ENCODE peak calls at places on chromosomes 11 and 22, in five cellular contexts. G is IMR-90, U is H1, F is neuronal stem cell, N is mesenchymal stem cell. Z is an unnamed sample.

GRCh38 chr11:75346296-75346695 is 5.2 kb downstream of the ARRB1 start:
- DNase-seq in G (no peak), F (no peak), U (no peak), N (no peak), Z (no peak)

GRCh38 chr11:16028406-16028805 is 327.9 kb downstream of the SOX6 start:
- DNase-seq in F (no peak), N (peak; percentile 52), G (peak; percentile 45), U (no peak), Z (peak; percentile 11)

GRCh38 chr11:121426476-121427454 is 25.3 kb upstream of the SORL1 start:
- DNase-seq in U (no peak), N (no peak), G (no peak), F (no peak), Z (peak; percentile 56)

GRCh38 chr11:36122715-36123114 is 166.5 kb downstream of the COMMD9 start:
- DNase-seq in N (no peak), F (no peak), G (no peak), U (no peak), Z (no peak)

GRCh38 chr11:28058333-28058732 is 49.6 kb downstream of the KIF18A start:
- DNase-seq in U (no peak), G (peak; percentile 51), N (peak; percentile 39), F (no peak), Z (peak; percentile 15)

GRCh38 chr11:77060234-77060633 is 6.5 kb upstream of the CAPN5 start:
- DNase-seq in U (no peak), F (no peak), G (no peak), N (no peak), Z (no peak)

GRCh38 chr11:118569670-118570069 is 2.5 kb upstream of the ARCN1 start:
- DNase-seq in G (no peak), U (no peak), F (no peak), N (no peak), Z (no peak)

GRCh38 chr11:94581926-94582325 is 14.8 kb downstream of the PIWIL4 start:
- DNase-seq in U (no peak), F (no peak), G (no peak), N (no peak), Z (peak; percentile 11)

GRCh38 chr22:17597217-17597616 is 31.3 kb downstream of the ATP6V1E1 start:
- DNase-seq in F (no peak), N (peak; percentile 9), G (peak; percentile 42), U (no peak), Z (no peak)

GRCh38 chr11:82906931-82907330 is 5.4 kb downstream of the DDIAS start:
- DNase-seq in N (no peak), G (no peak), U (no peak), F (no peak), Z (no peak)

GRCh38 chr11:45158210-45158644 is 11.8 kb downstream of the PRDM11 start:
- DNase-seq in G (no peak), U (no peak), F (no peak), N (peak; percentile 49), Z (no peak)

GRCh38 chr11:122656073-122656630 is 630 bp downstream of the UBASH3B start:
- DNase-seq in G (peak; percentile 66), N (peak; percentile 76), U (no peak), F (peak; percentile 59), Z (peak; percentile 60)

GRCh38 chr22:49303061-49303735 is 524.5 kb downstream of the BRD1 start:
- DNase-seq in U (no peak), G (no peak), F (no peak), N (no peak), Z (no peak)

GRCh38 chr11:77202941-77203900 is 75.2 kb downstream of the MYO7A start:
- DNase-seq in U (no peak), G (no peak), N (no peak), F (no peak), Z (no peak)

GRCh38 chr11:26522912-26523610 is 49.0 kb downstream of the MUC15 start:
- DNase-seq in G (peak; percentile 6), U (peak; percentile 21), F (no peak), N (peak; percentile 12), Z (peak; percentile 90)

GRCh38 chr11:47571895-47572294 is 6.5 kb downstream of the PTPMT1 start:
- DNase-seq in G (peak; percentile 85), N (peak; percentile 32), U (no peak), F (no peak), Z (no peak)

GRCh38 chr11:121111053-121111724 is 10.1 kb downstream of the TECTA start:
- DNase-seq in F (no peak), N (no peak), U (no peak), G (no peak), Z (no peak)

GRCh38 chr11:125063429-125064043 is 431 bp downstream of the SLC37A2 start:
- DNase-seq in U (no peak), F (peak; percentile 14), N (no peak), G (no peak), Z (peak; percentile 67)

GRCh38 chr11:73317373-73317772 is 9.3 kb downstream of the ARHGEF17 start:
- DNase-seq in N (no peak), G (no peak), F (no peak), U (no peak), Z (no peak)

GRCh38 chr22:25054943-25055511 is 102.5 kb downstream of the KIAA1671 start:
- DNase-seq in N (peak; percentile 15), U (no peak), G (no peak), F (no peak), Z (no peak)

GRCh38 chr11:133928628-133929059 is 28.1 kb downstream of the IGSF9B start:
- DNase-seq in F (no peak), G (no peak), U (no peak), N (no peak), Z (peak; percentile 35)

GRCh38 chr22:44683237-44683636 is 18.8 kb upstream of the PRR5 start:
- DNase-seq in F (no peak), U (no peak), N (no peak), G (no peak), Z (no peak)

GRCh38 chr22:44683881-44684280 is 18.1 kb upstream of the PRR5 start:
- DNase-seq in G (no peak), U (no peak), N (no peak), F (no peak), Z (no peak)

GRCh38 chr22:44682556-44683168 is 19.3 kb upstream of the PRR5 start:
- DNase-seq in G (no peak), N (no peak), F (no peak), U (no peak), Z (no peak)

GRCh38 chr22:44685384-44686056 is 16.5 kb upstream of the PRR5 start:
- DNase-seq in G (peak; percentile 51), U (no peak), F (no peak), N (peak; percentile 73), Z (peak; percentile 76)

GRCh38 chr22:44684506-44685383 is 17.3 kb upstream of the PRR5 start:
- DNase-seq in G (peak; percentile 95), N (peak; percentile 98), F (peak; percentile 85), U (peak; percentile 85), Z (peak; percentile 99)
- H3K9ac ChIP-seq in G (no peak overlapping the region), N (peak overlapping the region; percentile 22), F (peak overlapping the region; percentile 64), U (no peak overlapping the region), Z (peak overlapping the region; percentile 47)

GRCh38 chr11:111297696-111298095 is 650 bp upstream of the POU2AF3 start:
- DNase-seq in F (no peak), G (no peak), U (no peak), N (no peak), Z (no peak)
- H2BK15ac ChIP-seq in F (no peak overlapping the region), G (no peak overlapping the region), U (peak overlapping the region; percentile 61), N (no peak overlapping the region), Z (no peak overlapping the region)

GRCh38 chr11:13368041-13368446 is 90.5 kb downstream of the BMAL1 start:
- DNase-seq in N (no peak), F (no peak), G (peak; percentile 55), U (no peak), Z (no peak)
- H3K9ac ChIP-seq in N (no peak overlapping the region), F (no peak overlapping the region), G (no peak overlapping the region), U (no peak overlapping the region), Z (no peak overlapping the region)

DNA sequence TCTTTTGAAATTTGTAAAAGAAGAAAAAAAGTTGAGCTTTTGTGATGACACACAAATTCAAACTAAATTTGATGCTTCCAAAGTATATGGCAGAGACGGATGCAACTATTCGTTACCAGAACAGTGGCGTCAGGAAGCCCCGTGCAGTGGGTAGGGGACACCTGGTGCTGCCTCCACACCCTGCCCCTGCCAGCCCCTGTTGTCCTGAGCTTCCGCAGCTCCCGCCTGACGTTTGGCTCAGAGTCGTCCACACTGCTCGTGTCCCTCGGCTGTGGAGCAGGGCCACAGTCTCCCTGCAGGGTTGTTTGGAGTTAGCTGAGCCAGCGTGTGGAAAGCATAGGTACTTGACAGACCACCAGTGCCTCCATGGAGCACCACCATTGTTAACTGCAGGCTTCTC is 86.3 kb downstream of the ATXN10 start:
- DNase-seq in U (no peak), F (no peak), G (no peak), N (no peak), Z (no peak)
- H2BK15ac ChIP-seq in U (no peak overlapping the region), F (no peak overlapping the region), G (no peak overlapping the region), N (no peak overlapping the region), Z (no peak overlapping the region)

GRCh38 chr11:68564261-68564660 is 103.7 kb downstream of the PPP6R3 start:
- DNase-seq in U (no peak), F (no peak), N (no peak), G (no peak), Z (no peak)
- H3K9ac ChIP-seq in U (no peak overlapping the region), F (no peak overlapping the region), N (no peak overlapping the region), G (no peak overlapping the region), Z (no peak overlapping the region)

GRCh38 chr11:69826773-69827172 is 7.6 kb upstream of the FGF3 start:
- DNase-seq in F (no peak), G (no peak), U (no peak), N (no peak), Z (no peak)

GRCh38 chr11:69825941-69826340 is 6.7 kb upstream of the FGF3 start:
- DNase-seq in N (no peak), U (no peak), F (no peak), G (no peak), Z (no peak)

GRCh38 chr11:69830086-69830485 is 10.9 kb upstream of the FGF3 start:
- DNase-seq in U (no peak), F (no peak), G (no peak), N (no peak), Z (no peak)

GRCh38 chr11:69828276-69828970 is 9.2 kb upstream of the FGF3 start:
- DNase-seq in G (no peak), N (no peak), F (peak; percentile 70), U (no peak), Z (no peak)

GRCh38 chr11:69828971-69829344 is 9.7 kb upstream of the FGF3 start:
- DNase-seq in U (no peak), N (no peak), F (no peak), G (no peak), Z (no peak)
- H2BK15ac ChIP-seq in U (peak overlapping the region; percentile 16), N (no peak overlapping the region), F (peak overlapping the region; percentile 75), G (no peak overlapping the region), Z (no peak overlapping the region)

GRCh38 chr11:64161037-64161436 is 4.9 kb downstream of the MACROD1 start:
- DNase-seq in F (no peak), G (no peak), N (no peak), U (no peak), Z (no peak)

GRCh38 chr11:64163951-64164350 is 2.0 kb downstream of the MACROD1 start:
- DNase-seq in N (no peak), F (no peak), G (no peak), U (no peak), Z (peak; percentile 16)

GRCh38 chr11:64165842-64166635 is at the start of gene MACROD1:
- DNase-seq in F (peak; percentile 68), G (peak; percentile 75), U (no peak), N (peak; percentile 90), Z (peak; percentile 94)

GRCh38 chr11:64165482-64165841 is 451 bp downstream of the MACROD1 start:
- DNase-seq in G (no peak), N (no peak), F (no peak), U (no peak), Z (no peak)

GRCh38 chr11:64164392-64165312 is 1.3 kb downstream of the MACROD1 start:
- DNase-seq in G (no peak), U (no peak), F (no peak), N (no peak), Z (peak; percentile 33)
- H3K9ac ChIP-seq in G (peak overlapping the region; percentile 3), U (no peak overlapping the region), F (peak overlapping the region; percentile 87), N (peak overlapping the region; percentile 85), Z (peak overlapping the region; percentile 51)